ENCODE peak calls at places on chromosomes 13 and 19, in six cellular contexts. O is hepatic stellate cell; H is kidney tubule cell; N is NCI-H510A treated with DMSO at 0.1 percent for 48 hours; I is NCI-H1436; L is stimulated activated CD8-positive, alpha-beta memory T cell treated with anti-CD3 and anti-CD28 coated beads, Interleukin-7, amount 100 ng/mL, for 48 hours. E is an unnamed sample.

GRCh38 chr19:31262673-31263308 is 86.4 kb downstream of the TSHZ3 start:
- DNase-seq in O (peak), H (no peak), N (no peak), I (no peak), L (no peak), E (no peak)

GRCh38 chr19:39112338-39112890 is 13.2 kb upstream of the PAK4 start:
- DNase-seq in O (no peak), H (peak), N (no peak), I (no peak), L (no peak), E (no peak)

GRCh38 chr13:106573279-106573831 is 5.4 kb upstream of the ARGLU1 start:
- DNase-seq in O (no peak), H (no peak), N (no peak), I (no peak), L (no peak), E (no peak)

GRCh38 chr13:48138270-48138669 is 43.4 kb upstream of the MED4 start:
- DNase-seq in O (no peak), H (no peak), N (no peak), I (no peak), L (no peak), E (no peak)

GRCh38 chr19:22144394-22144793 is 52.4 kb downstream of the ZNF676 start:
- DNase-seq in O (no peak), H (no peak), N (no peak), I (no peak), L (no peak), E (peak)

GRCh38 chr19:10271543-10272086 is 695 bp downstream of the ICAM1 start:
- DNase-seq in O (peak), H (peak), N (no peak), I (no peak), L (no peak), E (no peak)

GRCh38 chr19:1873524-1874473 is 10.4 kb upstream of the KLF16 start:
- DNase-seq in O (no peak), H (no peak), N (no peak), I (no peak), L (no peak), E (no peak)

GRCh38 chr19:50461066-50461875 is 15.0 kb upstream of the EMC10 start:
- DNase-seq in O (peak), H (peak), N (peak), I (peak), L (peak), E (peak)

GRCh38 chr13:68056816-68057710 is 826.9 kb upstream of the PCDH9 start:
- DNase-seq in O (peak), H (peak), N (no peak), I (no peak), L (no peak), E (no peak)

GRCh38 chr19:21604351-21604926 is 99.0 kb downstream of the ZNF429 start:
- DNase-seq in O (no peak), H (peak), N (no peak), I (no peak), L (no peak), E (peak)

GRCh38 chr13:109768616-109769015 is 17.8 kb downstream of the IRS2 start:
- DNase-seq in O (no peak), H (no peak), N (no peak), I (no peak), L (no peak), E (no peak)

GRCh38 chr13:97211986-97212385 is 10.1 kb upstream of the MBNL2 start:
- DNase-seq in O (no peak), H (no peak), N (no peak), I (no peak), L (no peak), E (no peak)

GRCh38 chr13:45950343-45950995 is 98.9 kb upstream of the SIAH3 start:
- DNase-seq in O (no peak), H (no peak), N (no peak), I (no peak), L (no peak), E (no peak)

GRCh38 chr13:80658705-80659104 is 317.8 kb upstream of the SPRY2 start:
- DNase-seq in O (no peak), H (no peak), N (no peak), I (no peak), L (no peak), E (no peak)

GRCh38 chr13:42001580-42001979 is 40.7 kb upstream of the VWA8 start:
- DNase-seq in O (peak), H (peak), N (no peak), I (no peak), L (no peak), E (peak)

E was measured in neural progenitor cell.